ENCODE peak calls at places on chromosomes 1 and 21, in ten cellular contexts. J is adrenal gland, L is fibroblast of mammary gland, C is HAP-1, S is breast epithelium, N is fibroblast of the aortic adventitia, T is cardiac fibroblast, O is NB4, Q is fibroblast of pulmonary artery, H is heart right ventricle. E is an unnamed sample.

GRCh38 chr1:2073382-2074230 is 23.4 kb downstream of the PRKCZ start:
- DNase-seq in J (no peak), L (peak), C (no peak), S (no peak), N (peak), T (peak), O (no peak), Q (peak), H (no peak), E (no peak)

GRCh38 chr1:47690341-47691244 is 252.7 kb downstream of the FOXD2 start:
- DNase-seq in J (no peak), L (peak), C (no peak), S (no peak), N (no peak), T (no peak), O (no peak), Q (no peak), H (no peak), E (no peak)

GRCh38 chr1:111463029-111463683 is 10.6 kb upstream of the C1orf162 start:
- DNase-seq in J (peak), L (peak), C (no peak), S (no peak), N (peak), T (peak), O (no peak), Q (peak), H (no peak), E (no peak)

GRCh38 chr1:11535761-11536572 is 57.0 kb downstream of the DISP3 start:
- DNase-seq in J (no peak), L (peak), C (no peak), S (no peak), N (no peak), T (no peak), O (peak), Q (no peak), H (no peak), E (no peak)

GRCh38 chr1:29642519-29642918 is 406.2 kb downstream of the PTPRU start:
- DNase-seq in J (no peak), L (no peak), C (no peak), S (no peak), N (no peak), T (no peak), O (no peak), Q (no peak), H (no peak), E (no peak)

GRCh38 chr1:85137660-85138059 is 63.2 kb downstream of the SYDE2 start:
- DNase-seq in J (peak), L (no peak), C (no peak), S (no peak), N (no peak), T (no peak), O (no peak), Q (no peak), H (peak), E (no peak)

GRCh38 chr1:179036844-179037465 is 11.3 kb downstream of the FAM20B start:
- DNase-seq in J (no peak), L (peak), C (no peak), S (no peak), N (peak), T (no peak), O (no peak), Q (no peak), H (no peak), E (peak)

GRCh38 chr1:198121058-198121829 is 35.6 kb upstream of the NEK7 start:
- DNase-seq in J (no peak), L (peak), C (no peak), S (no peak), N (peak), T (peak), O (no peak), Q (peak), H (no peak), E (no peak)

GRCh38 chr1:2546515-2547209 is 9.5 kb upstream of the TNFRSF14 start:
- DNase-seq in J (peak), L (peak), C (peak), S (peak), N (peak), T (peak), O (peak), Q (peak), H (peak), E (peak)

GRCh38 chr1:87064981-87065380 is 150.5 kb downstream of the HS2ST1 start:
- DNase-seq in J (no peak), L (no peak), C (no peak), S (no peak), N (no peak), T (no peak), O (no peak), Q (no peak), H (no peak), E (no peak)

GRCh38 chr1:5820026-5820421 is 172.2 kb downstream of the NPHP4 start:
- DNase-seq in J (no peak), L (no peak), C (no peak), S (no peak), N (no peak), T (no peak), O (no peak), Q (no peak), H (no peak), E (no peak)

GRCh38 chr1:159775716-159776115 is 5.0 kb upstream of the DUSP23 start:
- DNase-seq in J (no peak), L (peak), C (no peak), S (no peak), N (no peak), T (peak), O (peak), Q (peak), H (no peak), E (no peak)

GRCh38 chr1:83918688-83919285 is 80.1 kb downstream of the TTLL7 start:
- DNase-seq in J (no peak), L (no peak), C (no peak), S (no peak), N (no peak), T (no peak), O (no peak), Q (no peak), H (no peak), E (no peak)

GRCh38 chr1:23198373-23198772 is 18.9 kb downstream of the HTR1D start:
- DNase-seq in J (no peak), L (peak), C (no peak), S (no peak), N (peak), T (peak), O (peak), Q (peak), H (no peak), E (no peak)

GRCh38 chr21:27129215-27129614 is 162.3 kb upstream of the ADAMTS5 start:
- DNase-seq in J (no peak), L (no peak), C (no peak), S (no peak), N (peak), T (peak), O (no peak), Q (no peak), H (no peak), E (no peak)

GRCh38 chr1:30185809-30186208 is 537.6 kb downstream of the MATN1 start:
- DNase-seq in J (no peak), L (no peak), C (no peak), S (no peak), N (no peak), T (no peak), O (no peak), Q (no peak), H (no peak), E (no peak)

GRCh38 chr1:62438163-62438562 is 1.3 kb downstream of the USP1 start:
- DNase-seq in J (no peak), L (peak), C (peak), S (no peak), N (peak), T (peak), O (peak), Q (peak), H (no peak), E (no peak)

GRCh38 chr1:55012661-55013060 is 13.9 kb downstream of the BSND start:
- DNase-seq in J (no peak), L (no peak), C (no peak), S (no peak), N (no peak), T (no peak), O (no peak), Q (no peak), H (no peak), E (no peak)

GRCh38 chr1:161374373-161374772 is 6.7 kb upstream of the CFAP126 start:
- DNase-seq in J (no peak), L (peak), C (peak), S (no peak), N (peak), T (peak), O (no peak), Q (peak), H (no peak), E (no peak)

GRCh38 chr1:109783436-109783835 is 19.7 kb upstream of the EPS8L3 start:
- DNase-seq in J (peak), L (peak), C (no peak), S (peak), N (peak), T (peak), O (no peak), Q (peak), H (no peak), E (no peak)

GRCh38 chr1:64469977-64470669 is at the start of gene CACHD1:
- DNase-seq in J (peak), L (peak), C (peak), S (peak), N (peak), T (peak), O (peak), Q (peak), H (peak), E (peak)

GRCh38 chr1:109516872-109517271 is 7.3 kb upstream of the AMIGO1 start:
- DNase-seq in J (no peak), L (no peak), C (no peak), S (no peak), N (no peak), T (no peak), O (no peak), Q (no peak), H (no peak), E (no peak)

GRCh38 chr1:39898146-39898545 is 3.6 kb downstream of the MYCL start:
- DNase-seq in J (no peak), L (no peak), C (peak), S (no peak), N (no peak), T (no peak), O (no peak), Q (peak), H (no peak), E (no peak)

GRCh38 chr1:39895731-39896480 is 5.8 kb downstream of the MYCL start:
- DNase-seq in J (no peak), L (peak), C (no peak), S (no peak), N (peak), T (no peak), O (no peak), Q (no peak), H (no peak), E (no peak)

GRCh38 chr1:39895096-39895495 is 6.6 kb downstream of the MYCL start:
- DNase-seq in J (no peak), L (no peak), C (no peak), S (no peak), N (peak), T (no peak), O (no peak), Q (no peak), H (no peak), E (no peak)

GRCh38 chr1:39898648-39899603 is 2.8 kb downstream of the MYCL start:
- DNase-seq in J (no peak), L (peak), C (peak), S (no peak), N (peak), T (peak), O (peak), Q (peak), H (peak), E (no peak)

GRCh38 chr1:39896909-39897685 is 4.6 kb downstream of the MYCL start:
- DNase-seq in J (no peak), L (peak), C (no peak), S (no peak), N (peak), T (no peak), O (no peak), Q (peak), H (no peak), E (no peak)
- H3K4me3 ChIP-seq in J (no peak), L (no peak), C (no peak), S (no peak), N (no peak), T (no peak), O (no peak), Q (no peak), H (no peak), E (no peak)

GRCh38 chr1:53061859-53062714 is at the start of gene PODN:
- DNase-seq in J (no peak), L (no peak), C (no peak), S (peak), N (peak), T (peak), O (no peak), Q (peak), H (no peak), E (no peak)

GRCh38 chr1:53062731-53063591 is 948 bp downstream of the PODN start:
- DNase-seq in J (peak), L (no peak), C (no peak), S (peak), N (no peak), T (no peak), O (no peak), Q (no peak), H (no peak), E (no peak)

GRCh38 chr1:53065391-53065790 is 3.4 kb downstream of the PODN start:
- DNase-seq in J (no peak), L (no peak), C (no peak), S (no peak), N (no peak), T (no peak), O (no peak), Q (no peak), H (no peak), E (no peak)

GRCh38 chr1:53066433-53066832 is 4.4 kb downstream of the PODN start:
- DNase-seq in J (peak), L (no peak), C (no peak), S (no peak), N (no peak), T (no peak), O (no peak), Q (no peak), H (no peak), E (no peak)

DNA sequence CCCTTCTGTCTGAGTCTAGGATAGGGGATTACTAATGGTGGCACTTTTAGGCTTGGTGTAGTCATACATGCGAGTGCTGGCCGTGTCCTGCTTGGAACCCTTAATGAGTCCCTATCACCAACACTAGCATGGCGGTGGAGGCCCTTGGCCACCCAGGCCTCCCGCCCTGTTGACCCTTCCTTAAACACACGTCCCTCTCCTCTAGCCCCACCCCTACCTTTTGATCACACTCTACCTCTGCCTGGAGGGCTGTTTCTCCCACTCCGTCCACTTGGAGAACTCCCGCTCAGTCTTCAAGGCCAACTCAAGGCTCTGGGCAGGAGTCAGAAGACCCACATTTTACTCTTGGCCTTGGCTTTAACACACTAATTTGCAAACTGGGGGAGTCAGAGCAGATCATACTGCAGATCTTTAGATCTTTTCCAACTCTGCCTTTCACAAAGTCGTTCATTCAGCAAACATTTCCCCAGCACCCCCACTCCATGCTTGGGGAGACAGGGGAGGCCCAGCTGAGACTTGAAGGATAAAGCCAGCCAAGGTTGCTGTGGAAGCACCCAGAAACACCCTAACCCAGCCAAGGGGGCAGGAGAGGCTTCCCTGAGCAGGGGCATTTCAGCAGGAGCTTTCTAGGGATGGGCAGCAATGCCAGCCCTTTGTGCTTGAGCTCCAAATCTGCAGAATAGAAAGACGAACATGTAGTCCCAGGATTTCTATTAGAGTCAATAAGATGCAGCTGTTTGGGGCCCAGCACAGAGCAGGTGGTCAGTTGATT is 1.9 kb downstream of the PODN start:
- DNase-seq in J (peak), L (no peak), C (no peak), S (no peak), N (no peak), T (no peak), O (no peak), Q (no peak), H (no peak), E (no peak)
- H3K4me3 ChIP-seq in J (no peak), L (no peak), C (no peak), S (peak), N (peak), T (no peak), O (no peak), Q (no peak), H (peak), E (no peak)

DNA sequence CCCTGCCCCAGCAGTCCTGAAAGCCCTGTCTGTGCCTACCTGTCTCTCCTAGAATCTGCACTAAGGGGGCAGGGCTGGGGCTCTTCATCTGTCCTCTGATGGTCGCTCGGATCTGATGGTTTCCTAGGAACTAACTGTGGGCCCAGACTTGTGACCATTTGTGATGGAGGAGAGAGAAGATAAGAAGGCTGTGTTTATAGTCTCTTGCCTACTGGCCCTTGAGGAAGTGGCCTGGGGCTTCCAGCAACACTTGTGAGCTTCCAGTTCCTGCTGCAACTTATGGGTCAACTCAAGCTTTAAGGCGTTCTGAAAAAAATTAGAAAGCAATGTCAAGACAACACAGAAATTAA is 53.2 kb upstream of the SYNC start:
- DNase-seq in J (no peak), L (no peak), C (no peak), S (no peak), N (no peak), T (no peak), O (no peak), Q (no peak), H (no peak), E (no peak)
- H3K4me3 ChIP-seq in J (peak), L (no peak), C (no peak), S (no peak), N (no peak), T (no peak), O (no peak), Q (no peak), H (no peak), E (no peak)

DNA sequence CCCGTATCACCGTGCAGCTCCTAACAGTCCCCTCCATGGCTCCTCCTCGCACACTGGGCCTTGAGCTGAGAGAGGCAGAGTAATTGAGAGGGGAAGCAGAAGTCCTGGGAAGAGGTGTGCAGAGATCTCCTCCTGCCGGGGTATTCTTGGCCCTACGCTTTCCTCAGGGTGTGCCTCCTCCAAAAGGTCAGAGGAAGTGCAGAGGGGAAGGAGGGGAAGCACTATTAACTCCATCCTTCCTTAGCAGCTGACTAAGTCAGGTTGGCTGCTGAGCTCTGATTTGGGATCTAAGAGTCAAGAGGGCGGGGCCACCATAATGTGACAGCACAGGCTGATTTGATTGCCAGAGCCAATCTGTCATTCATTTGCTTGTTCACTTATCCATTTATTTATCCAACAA is 12.3 kb downstream of the ATP2B4 start:
- DNase-seq in J (peak), L (peak), C (no peak), S (no peak), N (peak), T (peak), O (peak), Q (no peak), H (peak), E (no peak)
- H3K4me3 ChIP-seq in J (no peak), L (no peak), C (no peak), S (no peak), N (no peak), T (no peak), O (no peak), Q (no peak), H (no peak), E (no peak)